ENCODE peak calls at places on chromosome 10, in eight cellular contexts. One of them, this sample, is unnamed.

GRCh38 chr10:24822557-24822956 is 98.9 kb upstream of the ARHGAP21 start:
- DNase-seq in iris pigment epithelial cell: no peak
- DNase-seq in HFFc6: no peak
- DNase-seq in lower leg skin: no peak
- DNase-seq in Ammon's horn: peak
- DNase-seq in astrocyte of the spinal cord: no peak
- DNase-seq in RCC 7860: no peak
- DNase-seq in EL: no peak
- DNase-seq in this sample: no peak

GRCh38 chr10:7312179-7312857 is 98.5 kb downstream of the SFMBT2 start:
- DNase-seq in iris pigment epithelial cell: no peak
- DNase-seq in HFFc6: no peak
- DNase-seq in lower leg skin: no peak
- DNase-seq in Ammon's horn: no peak
- DNase-seq in astrocyte of the spinal cord: no peak
- DNase-seq in RCC 7860: no peak
- DNase-seq in EL: no peak
- DNase-seq in this sample: no peak

GRCh38 chr10:48525113-48525512 is 79.8 kb downstream of the ARHGAP22 start:
- DNase-seq in iris pigment epithelial cell: no peak
- DNase-seq in HFFc6: no peak
- DNase-seq in lower leg skin: peak
- DNase-seq in Ammon's horn: no peak
- DNase-seq in astrocyte of the spinal cord: no peak
- DNase-seq in RCC 7860: no peak
- DNase-seq in EL: no peak
- DNase-seq in this sample: no peak

GRCh38 chr10:110992011-110992800 is 72.8 kb downstream of the SHOC2 start:
- DNase-seq in iris pigment epithelial cell: peak
- DNase-seq in HFFc6: no peak
- DNase-seq in lower leg skin: no peak
- DNase-seq in Ammon's horn: no peak
- DNase-seq in astrocyte of the spinal cord: peak
- DNase-seq in RCC 7860: no peak
- DNase-seq in EL: peak
- DNase-seq in this sample: no peak

GRCh38 chr10:17006631-17007161 is 122.9 kb downstream of the CUBN start:
- DNase-seq in iris pigment epithelial cell: no peak
- DNase-seq in HFFc6: no peak
- DNase-seq in lower leg skin: no peak
- DNase-seq in Ammon's horn: no peak
- DNase-seq in astrocyte of the spinal cord: peak
- DNase-seq in RCC 7860: peak
- DNase-seq in EL: peak
- DNase-seq in this sample: peak

GRCh38 chr10:88209837-88210552 is 346.6 kb downstream of the PTEN start:
- DNase-seq in iris pigment epithelial cell: peak
- DNase-seq in HFFc6: peak
- DNase-seq in lower leg skin: no peak
- DNase-seq in Ammon's horn: no peak
- DNase-seq in astrocyte of the spinal cord: peak
- DNase-seq in RCC 7860: no peak
- DNase-seq in EL: peak
- DNase-seq in this sample: no peak

GRCh38 chr10:29850371-29850770 is 209.0 kb downstream of the JCAD start:
- DNase-seq in iris pigment epithelial cell: no peak
- DNase-seq in HFFc6: no peak
- DNase-seq in lower leg skin: peak
- DNase-seq in Ammon's horn: no peak
- DNase-seq in astrocyte of the spinal cord: no peak
- DNase-seq in RCC 7860: no peak
- DNase-seq in EL: no peak
- DNase-seq in this sample: no peak

GRCh38 chr10:124917168-124917938 is 24.6 kb upstream of the ZRANB1 start:
- DNase-seq in iris pigment epithelial cell: peak
- DNase-seq in HFFc6: peak
- DNase-seq in lower leg skin: peak
- DNase-seq in Ammon's horn: peak
- DNase-seq in astrocyte of the spinal cord: peak
- DNase-seq in RCC 7860: no peak
- DNase-seq in EL: peak
- DNase-seq in this sample: peak

This sample was measured in lung.